ENCODE peak calls at places on chromosome 16, in eight cellular contexts. One of them, this sample, is unnamed.

GRCh38 chr16:73399486-73399885 is 351.6 kb upstream of the ZFHX3 start:
- DNase-seq in NCI-H1092: no peak
- DNase-seq in lower lobe of right lung: no peak
- DNase-seq in stimulated activated CD4-positive, alpha-beta T cell treated with anti-CD3 and anti-CD28 coated beads, TNF-alpha, amount 100 ng/mL, for 48 hours: no peak
- DNase-seq in T-helper 2 cell treated with Interferon-gamma antibody and Interleukin-4, amounts not matched to agents 5 μg/mL and 100 μg/mL, for 36 hours: no peak
- DNase-seq in pancreas: no peak
- DNase-seq in brain microvascular endothelial cell: no peak
- DNase-seq in SHP77: no peak
- DNase-seq in this sample: no peak

GRCh38 chr16:80274576-80275191 is 266.1 kb upstream of the DYNLRB2 start:
- DNase-seq in stimulated activated CD4-positive, alpha-beta T cell treated with anti-CD3 and anti-CD28 coated beads, TNF-alpha, amount 100 ng/mL, for 48 hours: no peak
- DNase-seq in T-helper 2 cell treated with Interferon-gamma antibody and Interleukin-4, amounts not matched to agents 5 μg/mL and 100 μg/mL, for 36 hours: no peak
- DNase-seq in lower lobe of right lung: no peak
- DNase-seq in NCI-H1092: no peak
- DNase-seq in brain microvascular endothelial cell: peak; percentile 79
- DNase-seq in pancreas: no peak
- DNase-seq in SHP77: no peak
- DNase-seq in this sample: no peak

GRCh38 chr16:66342294-66342900 is 24.1 kb upstream of the CDH5 start:
- DNase-seq in SHP77: no peak
- DNase-seq in NCI-H1092: peak; percentile 39
- DNase-seq in T-helper 2 cell treated with Interferon-gamma antibody and Interleukin-4, amounts not matched to agents 5 μg/mL and 100 μg/mL, for 36 hours: no peak
- DNase-seq in pancreas: no peak
- DNase-seq in brain microvascular endothelial cell: no peak
- DNase-seq in lower lobe of right lung: no peak
- DNase-seq in stimulated activated CD4-positive, alpha-beta T cell treated with anti-CD3 and anti-CD28 coated beads, TNF-alpha, amount 100 ng/mL, for 48 hours: peak; percentile 19
- DNase-seq in this sample: no peak

GRCh38 chr16:85151603-85152413 is 39.5 kb upstream of the CIBAR2 start:
- DNase-seq in stimulated activated CD4-positive, alpha-beta T cell treated with anti-CD3 and anti-CD28 coated beads, TNF-alpha, amount 100 ng/mL, for 48 hours: no peak
- DNase-seq in lower lobe of right lung: no peak
- DNase-seq in pancreas: peak; percentile 82
- DNase-seq in NCI-H1092: no peak
- DNase-seq in SHP77: peak; percentile 40
- DNase-seq in brain microvascular endothelial cell: peak; percentile 58
- DNase-seq in T-helper 2 cell treated with Interferon-gamma antibody and Interleukin-4, amounts not matched to agents 5 μg/mL and 100 μg/mL, for 36 hours: no peak
- DNase-seq in this sample: no peak

GRCh38 chr16:67800252-67801046 is 5.9 kb downstream of the RANBP10 start:
- DNase-seq in T-helper 2 cell treated with Interferon-gamma antibody and Interleukin-4, amounts not matched to agents 5 μg/mL and 100 μg/mL, for 36 hours: no peak
- DNase-seq in brain microvascular endothelial cell: peak; percentile 14
- DNase-seq in lower lobe of right lung: no peak
- DNase-seq in stimulated activated CD4-positive, alpha-beta T cell treated with anti-CD3 and anti-CD28 coated beads, TNF-alpha, amount 100 ng/mL, for 48 hours: no peak
- DNase-seq in SHP77: no peak
- DNase-seq in NCI-H1092: no peak
- DNase-seq in pancreas: no peak
- DNase-seq in this sample: no peak

GRCh38 chr16:13866073-13866472 is 53.9 kb upstream of the ERCC4 start:
- DNase-seq in pancreas: peak; percentile 90
- DNase-seq in NCI-H1092: peak; percentile 32
- DNase-seq in SHP77: peak; percentile 78
- DNase-seq in lower lobe of right lung: peak; percentile 73
- DNase-seq in T-helper 2 cell treated with Interferon-gamma antibody and Interleukin-4, amounts not matched to agents 5 μg/mL and 100 μg/mL, for 36 hours: peak; percentile 12
- DNase-seq in stimulated activated CD4-positive, alpha-beta T cell treated with anti-CD3 and anti-CD28 coated beads, TNF-alpha, amount 100 ng/mL, for 48 hours: peak; percentile 47
- DNase-seq in brain microvascular endothelial cell: peak; percentile 62
- DNase-seq in this sample: peak; percentile 54

GRCh38 chr16:50948268-50948667 is 202.8 kb downstream of the SALL1 start:
- DNase-seq in brain microvascular endothelial cell: no peak
- DNase-seq in SHP77: no peak
- DNase-seq in lower lobe of right lung: no peak
- DNase-seq in pancreas: no peak
- DNase-seq in stimulated activated CD4-positive, alpha-beta T cell treated with anti-CD3 and anti-CD28 coated beads, TNF-alpha, amount 100 ng/mL, for 48 hours: no peak
- DNase-seq in NCI-H1092: no peak
- DNase-seq in T-helper 2 cell treated with Interferon-gamma antibody and Interleukin-4, amounts not matched to agents 5 μg/mL and 100 μg/mL, for 36 hours: no peak
- DNase-seq in this sample: no peak

GRCh38 chr16:23286131-23286532 is 16.0 kb upstream of the SCNN1B start:
- DNase-seq in SHP77: no peak
- DNase-seq in stimulated activated CD4-positive, alpha-beta T cell treated with anti-CD3 and anti-CD28 coated beads, TNF-alpha, amount 100 ng/mL, for 48 hours: no peak
- DNase-seq in pancreas: no peak
- DNase-seq in lower lobe of right lung: no peak
- DNase-seq in brain microvascular endothelial cell: peak; percentile 65
- DNase-seq in NCI-H1092: no peak
- DNase-seq in T-helper 2 cell treated with Interferon-gamma antibody and Interleukin-4, amounts not matched to agents 5 μg/mL and 100 μg/mL, for 36 hours: no peak
- DNase-seq in this sample: no peak

GRCh38 chr16:86444274-86445060 is 65.9 kb upstream of the FOXF1 start:
- DNase-seq in pancreas: no peak
- DNase-seq in stimulated activated CD4-positive, alpha-beta T cell treated with anti-CD3 and anti-CD28 coated beads, TNF-alpha, amount 100 ng/mL, for 48 hours: no peak
- DNase-seq in brain microvascular endothelial cell: no peak
- DNase-seq in lower lobe of right lung: no peak
- DNase-seq in NCI-H1092: no peak
- DNase-seq in SHP77: no peak
- DNase-seq in T-helper 2 cell treated with Interferon-gamma antibody and Interleukin-4, amounts not matched to agents 5 μg/mL and 100 μg/mL, for 36 hours: no peak
- DNase-seq in this sample: no peak

GRCh38 chr16:28604186-28604565 is 5.7 kb downstream of the SULT1A1 start:
- DNase-seq in pancreas: no peak
- DNase-seq in brain microvascular endothelial cell: no peak
- DNase-seq in stimulated activated CD4-positive, alpha-beta T cell treated with anti-CD3 and anti-CD28 coated beads, TNF-alpha, amount 100 ng/mL, for 48 hours: no peak
- DNase-seq in SHP77: no peak
- DNase-seq in lower lobe of right lung: peak; percentile 25
- DNase-seq in T-helper 2 cell treated with Interferon-gamma antibody and Interleukin-4, amounts not matched to agents 5 μg/mL and 100 μg/mL, for 36 hours: no peak
- DNase-seq in NCI-H1092: no peak
- DNase-seq in this sample: no peak

This sample was measured in dermis microvascular lymphatic vessel endothelial cell.